ENCODE peak calls at places on chromosomes 5 and 9, in six cellular contexts. F is GM23338, Q is lung, B is left ventricle myocardium inferior, M is K562, U is A673. E is an unnamed sample.

GRCh38 chr9:97753364-97753763 is 56.2 kb upstream of the XPA start:
- DNase-seq in F (no peak), Q (no peak), B (no peak), M (no peak), U (no peak), E (no peak)

GRCh38 chr9:69932901-69933300 is 110.7 kb upstream of the MAMDC2 start:
- DNase-seq in F (peak), Q (no peak), B (no peak), M (peak), U (peak), E (no peak)

GRCh38 chr5:13278148-13278547 is 666.3 kb downstream of the DNAH5 start:
- DNase-seq in F (peak), Q (no peak), B (no peak), M (no peak), U (peak), E (no peak)

GRCh38 chr5:169248520-169248919 is 52.4 kb downstream of the SLIT3 start:
- DNase-seq in F (no peak), Q (no peak), B (no peak), M (no peak), U (no peak), E (peak)

GRCh38 chr9:32843295-32843694 is 60.0 kb downstream of the TMEM215 start:
- DNase-seq in F (no peak), Q (no peak), B (no peak), M (no peak), U (no peak), E (no peak)

GRCh38 chr9:83458530-83458929 is 79.7 kb downstream of the FRMD3 start:
- DNase-seq in F (no peak), Q (no peak), B (no peak), M (no peak), U (no peak), E (no peak)

GRCh38 chr9:95379630-95380029 is 62.1 kb upstream of the FANCC start:
- DNase-seq in F (no peak), Q (no peak), B (no peak), M (no peak), U (no peak), E (no peak)

GRCh38 chr5:75616961-75617660 is 5.9 kb downstream of the ANKDD1B start:
- DNase-seq in F (no peak), Q (no peak), B (no peak), M (peak), U (no peak), E (no peak)

GRCh38 chr9:69622664-69623063 is 49.5 kb downstream of the APBA1 start:
- DNase-seq in F (no peak), Q (no peak), B (no peak), M (no peak), U (no peak), E (peak)

GRCh38 chr5:42547146-42547545 is 123.9 kb downstream of the GHR start:
- DNase-seq in F (no peak), Q (no peak), B (no peak), M (no peak), U (no peak), E (no peak)

GRCh38 chr9:19665146-19665863 is 123.5 kb downstream of the SLC24A2 start:
- DNase-seq in F (no peak), Q (no peak), B (no peak), M (no peak), U (no peak), E (no peak)

GRCh38 chr9:104589611-104590010 is 9.6 kb downstream of the OR13C5 start:
- DNase-seq in F (no peak), Q (no peak), B (no peak), M (no peak), U (no peak), E (no peak)

GRCh38 chr9:120868676-120869359 is 8.2 kb downstream of the PHF19 start:
- DNase-seq in F (peak), Q (peak), B (peak), M (peak), U (peak), E (peak)

GRCh38 chr5:76401801-76402250 is 1.3 kb upstream of the IQGAP2 start:
- DNase-seq in F (no peak), Q (no peak), B (no peak), M (no peak), U (no peak), E (no peak)

GRCh38 chr5:1760656-1761452 is 38.8 kb downstream of the MRPL36 start:
- DNase-seq in F (no peak), Q (no peak), B (no peak), M (no peak), U (no peak), E (no peak)

GRCh38 chr5:74630387-74631087 is 10.0 kb downstream of the ENC1 start:
- DNase-seq in F (no peak), Q (no peak), B (no peak), M (no peak), U (peak), E (peak)

GRCh38 chr5:2276101-2276500 is 393.4 kb upstream of the IRX4 start:
- DNase-seq in F (no peak), Q (no peak), B (no peak), M (no peak), U (no peak), E (no peak)

GRCh38 chr5:122323132-122323548 is 11.1 kb downstream of the SNCAIP start:
- DNase-seq in F (peak), Q (no peak), B (no peak), M (no peak), U (no peak), E (no peak)

GRCh38 chr9:23798325-23798724 is 27.7 kb downstream of the ELAVL2 start:
- DNase-seq in F (no peak), Q (no peak), B (no peak), M (no peak), U (no peak), E (no peak)

GRCh38 chr5:169272731-169273401 is 28.1 kb downstream of the SLIT3 start:
- DNase-seq in F (no peak), Q (no peak), B (no peak), M (no peak), U (no peak), E (no peak)

GRCh38 chr9:7828344-7828743 is 28.8 kb upstream of the DMAC1 start:
- DNase-seq in F (no peak), Q (no peak), B (no peak), M (no peak), U (no peak), E (no peak)

GRCh38 chr9:79023134-79023577 is 548.6 kb upstream of the TLE4 start:
- DNase-seq in F (no peak), Q (no peak), B (no peak), M (no peak), U (no peak), E (peak)

GRCh38 chr5:20949636-20950035 is 961.6 kb upstream of the CDH18 start:
- DNase-seq in F (no peak), Q (no peak), B (no peak), M (no peak), U (no peak), E (no peak)

GRCh38 chr9:109493648-109494047 is 4.5 kb downstream of the PTPN3 start:
- DNase-seq in F (peak), Q (no peak), B (no peak), M (no peak), U (no peak), E (no peak)

GRCh38 chr9:34927061-34927460 is 31.0 kb upstream of the PHF24 start:
- DNase-seq in F (no peak), Q (no peak), B (no peak), M (no peak), U (no peak), E (no peak)

GRCh38 chr5:141618030-141618803 is 583 bp downstream of the DIAPH1 start:
- DNase-seq in F (peak), Q (peak), B (no peak), M (peak), U (peak), E (no peak)

GRCh38 chr9:89882876-89883275 is 278.1 kb downstream of the GADD45G start:
- DNase-seq in F (no peak), Q (no peak), B (no peak), M (no peak), U (no peak), E (no peak)

GRCh38 chr5:128538249-128539037 is 398 bp upstream of the FBN2 start:
- DNase-seq in F (peak), Q (no peak), B (peak), M (no peak), U (peak), E (peak)

GRCh38 chr5:6328173-6328572 is 50.2 kb downstream of the MED10 start:
- DNase-seq in F (peak), Q (no peak), B (no peak), M (peak), U (peak), E (no peak)

GRCh38 chr9:91945277-91946074 is 4.6 kb downstream of the ROR2 start:
- DNase-seq in F (peak), Q (no peak), B (no peak), M (peak), U (peak), E (no peak)

GRCh38 chr5:75405296-75405695 is 68.3 kb downstream of the HMGCR start:
- DNase-seq in F (no peak), Q (no peak), B (no peak), M (no peak), U (no peak), E (no peak)

GRCh38 chr9:109730228-109730627 is 49.8 kb upstream of the PALM2AKAP2 start:
- DNase-seq in F (no peak), Q (peak), B (no peak), M (no peak), U (peak), E (no peak)

GRCh38 chr9:135907006-135907434 is 326 bp downstream of the CAMSAP1 start:
- DNase-seq in F (peak), Q (no peak), B (peak), M (no peak), U (no peak), E (no peak)

GRCh38 chr5:61332891-61333350 is 863 bp downstream of the ZSWIM6 start:
- DNase-seq in F (peak), Q (peak), B (peak), M (peak), U (peak), E (no peak)

GRCh38 chr9:115202181-115202580 is 84.2 kb upstream of the TNC start:
- DNase-seq in F (no peak), Q (no peak), B (no peak), M (no peak), U (peak), E (no peak)

GRCh38 chr5:74810915-74811314 is 43.9 kb downstream of the NSA2 start:
- DNase-seq in F (no peak), Q (no peak), B (no peak), M (no peak), U (peak), E (no peak)

GRCh38 chr5:44862808-44863207 is 54.1 kb downstream of the MRPS30 start:
- DNase-seq in F (peak), Q (no peak), B (no peak), M (no peak), U (peak), E (no peak)
- TF ChIP-seq CTCF in F (peak), Q (no peak), B (peak), M (no peak), U (peak), E (no peak)

DNA sequence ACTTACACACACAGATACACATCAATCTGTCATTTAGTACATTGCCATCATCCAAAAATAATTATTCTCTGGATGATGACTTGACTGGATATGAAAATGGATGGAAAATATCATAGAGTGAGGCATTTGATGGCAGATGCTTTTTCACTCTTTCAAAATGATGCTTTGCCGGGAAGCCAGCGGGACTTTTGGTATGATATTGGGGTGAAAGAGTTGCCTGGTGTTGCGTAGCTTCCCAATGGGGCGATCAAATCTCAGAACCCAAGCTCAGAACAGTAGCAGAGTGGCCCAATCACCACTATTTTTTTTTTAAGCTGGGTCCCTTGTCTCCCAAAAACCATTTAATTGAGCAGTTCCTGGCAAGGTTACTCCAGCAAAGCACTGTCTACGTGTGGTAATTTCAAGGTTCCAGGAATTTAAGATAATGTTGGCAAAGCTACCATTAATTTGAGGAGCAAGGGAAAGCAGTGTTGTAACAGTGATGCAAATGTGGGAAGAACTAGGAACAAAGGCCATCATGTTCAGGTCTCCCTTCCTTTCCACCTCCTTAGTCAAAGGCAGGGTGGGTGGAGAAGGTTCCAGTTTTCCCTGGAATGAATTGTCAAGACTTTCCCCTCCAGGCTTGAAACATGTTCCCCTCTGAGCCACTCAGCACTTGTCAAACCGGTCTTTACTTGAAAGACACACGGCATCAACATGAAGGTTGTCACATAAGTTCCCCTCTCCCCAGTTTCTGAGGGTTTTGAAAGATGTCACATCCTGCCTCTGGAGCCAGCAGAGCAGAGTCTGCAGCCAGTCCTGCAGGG is 226.2 kb downstream of the GAS1 start:
- DNase-seq in F (peak), Q (no peak), B (no peak), M (no peak), U (no peak), E (no peak)
- H3K4me3 ChIP-seq in F (no peak), Q (no peak), B (no peak), M (no peak), U (no peak), E (no peak)

GRCh38 chr9:85940832-85941616 is at the start of gene NAA35:
- DNase-seq in F (peak), Q (peak), B (peak), M (peak), U (peak), E (peak)
- TF ChIP-seq CTCF in F (no peak), Q (no peak), B (no peak), M (no peak), U (no peak), E (no peak)

DNA sequence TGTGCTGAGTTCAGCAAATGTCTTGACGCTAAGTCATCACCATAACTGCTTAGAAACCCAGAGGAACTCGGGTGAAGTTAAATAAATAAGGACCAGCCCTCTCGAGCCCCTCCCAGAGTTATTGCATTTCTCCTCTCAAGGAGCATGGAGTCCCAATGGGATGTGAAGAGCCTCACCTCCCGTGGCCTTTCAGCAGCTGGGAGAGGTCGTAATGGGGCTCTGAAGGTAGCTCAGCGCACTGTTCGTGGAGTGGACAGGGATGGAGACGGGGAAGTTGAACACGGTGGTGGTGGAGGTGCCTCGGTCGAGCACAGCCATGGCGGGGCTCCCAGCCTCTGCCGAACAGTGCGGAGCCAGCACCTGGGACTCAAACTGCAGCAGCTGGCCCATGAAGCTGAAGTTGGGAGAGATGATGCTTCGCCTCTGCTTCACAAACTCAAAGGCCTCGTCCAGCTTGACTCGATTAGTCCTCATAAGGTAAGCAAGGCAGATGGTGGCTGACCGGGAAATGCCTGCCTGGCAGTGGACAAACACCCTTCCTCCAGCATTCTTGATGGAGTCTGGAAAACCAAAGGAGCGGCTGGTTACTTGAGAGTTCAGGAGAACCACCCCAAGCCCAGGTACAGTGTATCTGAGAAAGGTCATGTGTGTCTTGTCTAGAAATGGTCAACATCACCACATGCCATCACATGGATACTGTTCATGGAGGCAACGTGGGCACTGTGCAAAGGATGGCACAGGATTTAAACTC is 2.2 kb downstream of the DUSP1 start:
- DNase-seq in F (no peak), Q (no peak), B (no peak), M (no peak), U (no peak), E (no peak)
- H3K4me3 ChIP-seq in F (no peak), Q (peak), B (peak), M (peak), U (peak), E (peak)

DNA sequence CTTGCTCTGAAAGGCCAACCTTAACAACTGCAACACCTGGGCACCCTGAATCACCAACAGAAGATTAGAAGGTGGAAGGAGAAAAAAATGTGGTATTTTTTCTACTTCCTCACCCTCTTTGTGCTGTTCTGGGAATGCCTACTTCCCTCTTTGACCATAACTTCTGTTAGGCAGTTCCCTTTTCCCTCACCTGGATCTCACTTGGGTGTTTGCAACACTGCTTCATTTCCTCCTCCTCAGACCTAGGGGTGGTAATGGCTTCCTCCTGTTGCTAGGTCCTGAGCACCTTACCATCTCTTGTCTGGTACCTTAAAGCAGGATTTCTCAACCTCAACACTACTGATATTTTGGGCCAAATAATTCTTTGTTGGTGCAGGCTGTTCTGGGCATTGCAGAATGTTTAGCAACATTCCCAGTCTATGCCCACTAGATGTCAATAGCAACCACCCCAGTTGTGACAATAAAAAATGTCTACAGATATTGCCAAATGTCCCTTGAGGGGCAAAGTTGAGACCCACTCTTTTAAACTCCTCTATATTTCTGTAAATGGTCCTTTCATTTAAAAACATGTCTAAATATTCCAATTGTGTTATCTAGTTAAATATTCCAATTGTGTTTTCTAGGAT is 300.0 kb upstream of the VLDLR start:
- DNase-seq in F (no peak), Q (no peak), B (no peak), M (no peak), U (peak), E (no peak)
- TF ChIP-seq CTCF in F (peak), Q (no peak), B (peak), M (no peak), U (peak), E (no peak)

DNA sequence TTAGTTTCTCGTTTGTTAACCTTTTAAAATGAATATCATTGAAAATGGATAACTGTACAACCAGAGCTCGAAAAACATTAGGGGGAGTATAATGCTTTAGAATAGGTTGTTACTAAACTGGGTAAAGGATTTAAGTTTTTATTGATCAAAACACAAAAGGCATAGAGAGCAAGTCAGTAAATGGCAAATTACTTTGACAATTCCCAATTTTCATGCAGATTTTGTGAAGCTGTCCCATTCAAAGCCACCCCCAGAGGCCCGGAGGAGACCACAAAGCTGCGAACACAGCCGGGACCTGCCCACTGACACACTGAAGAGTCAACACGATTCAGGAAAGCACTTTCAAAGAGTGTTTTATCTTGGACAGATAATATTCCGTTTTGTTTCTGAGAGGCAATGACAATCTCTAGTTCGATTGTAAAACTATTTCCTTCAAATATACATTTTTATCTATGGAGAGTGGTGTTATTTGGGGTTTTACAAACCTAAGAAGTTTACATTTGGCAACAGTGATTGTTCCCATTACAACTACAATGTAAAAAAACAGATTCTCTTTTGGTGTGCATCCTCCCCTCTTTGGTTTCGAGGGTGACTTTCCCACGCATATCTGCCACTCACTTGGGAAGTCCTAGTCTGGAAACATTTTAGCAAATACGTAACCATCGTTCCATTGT is 182.6 kb upstream of the TBCA start:
- DNase-seq in F (peak), Q (no peak), B (no peak), M (no peak), U (no peak), E (no peak)
- H3K4me3 ChIP-seq in F (peak), Q (no peak), B (no peak), M (no peak), U (no peak), E (no peak)